ENCODE peak calls at places on chromosomes 5 and 9, in seven cellular contexts. A is KG1, N is cardiac septum, K is NCI-H345, F is left ventricle myocardium inferior, C is G401, W is EL. G is an unnamed sample.
A peak's percentile ranks its signal among the peaks of the same experiment; 100 is the strongest.

GRCh38 chr5:157059891-157060290 is 975 bp upstream of the HAVCR1 start:
- DNase-seq in W (no peak), K (no peak), A (no peak), F (no peak), N (no peak), C (no peak), G (no peak)

GRCh38 chr9:119788876-119789275 is 419.6 kb upstream of the BRINP1 start:
- DNase-seq in N (no peak), K (no peak), F (no peak), W (no peak), A (no peak), C (no peak), G (no peak)

GRCh38 chr5:71937906-71938698 is 169.2 kb upstream of the MAP1B start:
- DNase-seq in N (no peak), A (no peak), F (no peak), K (peak; percentile 84), W (peak; percentile 45), C (peak; percentile 82), G (peak; percentile 25)

GRCh38 chr5:15691536-15691935 is 191.6 kb downstream of the FBXL7 start:
- DNase-seq in C (no peak), N (no peak), A (no peak), K (no peak), F (no peak), W (peak; percentile 34), G (no peak)

GRCh38 chr9:112097712-112098688 is 77.1 kb downstream of the SUSD1 start:
- DNase-seq in W (peak; percentile 75), K (peak; percentile 82), C (peak; percentile 60), F (peak; percentile 30), N (no peak), A (peak; percentile 84), G (peak; percentile 78)

GRCh38 chr5:57693488-57694305 is 211.1 kb upstream of the ACTBL2 start:
- DNase-seq in N (no peak), C (no peak), W (no peak), A (no peak), K (no peak), F (no peak), G (no peak)

GRCh38 chr5:102922839-102923477 is 167.9 kb downstream of the PAM start:
- DNase-seq in K (no peak), N (no peak), C (no peak), W (no peak), F (no peak), A (no peak), G (no peak)

GRCh38 chr5:42570946-42571625 is 147.8 kb downstream of the GHR start:
- DNase-seq in C (no peak), N (no peak), A (no peak), W (peak; percentile 2), F (no peak), K (no peak), G (no peak)

GRCh38 chr9:95775191-95775590 is 100.3 kb upstream of the ERCC6L2 start:
- DNase-seq in K (no peak), N (no peak), A (no peak), W (no peak), F (no peak), C (no peak), G (no peak)

GRCh38 chr5:16742938-16743337 is 126.1 kb upstream of the RETREG1 start:
- DNase-seq in K (no peak), W (no peak), F (no peak), C (no peak), A (no peak), N (no peak), G (no peak)

GRCh38 chr5:54457094-54457531 is 1.6 kb downstream of the HSPB3 start:
- DNase-seq in A (no peak), F (peak; percentile 21), W (peak; percentile 79), N (no peak), K (no peak), C (no peak), G (peak; percentile 78)

GRCh38 chr9:98552306-98552705 is 156.4 kb downstream of the GABBR2 start:
- DNase-seq in K (no peak), W (no peak), N (no peak), A (no peak), C (no peak), F (no peak), G (no peak)

GRCh38 chr5:96969401-96969800 is 33.5 kb downstream of the LNPEP start:
- DNase-seq in A (no peak), C (no peak), K (no peak), N (no peak), W (no peak), F (no peak), G (no peak)

GRCh38 chr5:181119105-181119504 is 11.9 kb downstream of the OR2V1 start:
- DNase-seq in C (no peak), W (no peak), A (no peak), N (no peak), F (no peak), K (no peak), G (no peak)

GRCh38 chr9:113675475-113675941 is 200.6 kb upstream of the ZNF618 start:
- DNase-seq in K (no peak), A (no peak), W (peak; percentile 98), F (peak; percentile 67), N (no peak), C (no peak), G (peak; percentile 39)

GRCh38 chr5:145619806-145620205 is 215.3 kb downstream of the PRELID2 start:
- DNase-seq in K (no peak), N (no peak), F (no peak), C (no peak), W (peak; percentile 3), A (no peak), G (no peak)

GRCh38 chr9:20984471-20984870 is 47.0 kb downstream of the HACD4 start:
- DNase-seq in F (no peak), A (no peak), N (no peak), K (no peak), C (no peak), W (no peak), G (no peak)

GRCh38 chr5:179275381-179275878 is 69.8 kb downstream of the ADAMTS2 start:
- DNase-seq in K (no peak), C (no peak), W (no peak), F (no peak), N (no peak), A (no peak), G (no peak)

GRCh38 chr9:38059233-38059936 is 9.6 kb downstream of the SHB start:
- DNase-seq in C (no peak), F (peak; percentile 28), K (no peak), A (no peak), N (peak; percentile 75), W (peak; percentile 18), G (no peak)

GRCh38 chr9:107750741-107751521 is 261.4 kb upstream of the KLF4 start:
- DNase-seq in K (no peak), A (no peak), C (peak; percentile 78), N (peak; percentile 90), W (peak; percentile 99), F (peak; percentile 82), G (peak; percentile 85)

GRCh38 chr5:175741556-175741955 is 83.7 kb downstream of the HRH2 start:
- DNase-seq in F (no peak), C (no peak), N (no peak), K (no peak), A (no peak), W (no peak), G (no peak)

GRCh38 chr9:88429595-88430430 is 41.6 kb downstream of the SPIN1 start:
- DNase-seq in A (no peak), W (peak; percentile 45), F (no peak), C (no peak), N (no peak), K (no peak), G (no peak)

GRCh38 chr5:160438316-160439204 is 16.9 kb downstream of the PTTG1 start:
- DNase-seq in C (peak; percentile 86), W (peak; percentile 70), K (peak; percentile 81), A (no peak), N (no peak), F (no peak), G (peak; percentile 65)

GRCh38 chr5:40762716-40763115 is 7.0 kb upstream of the TTC33 start:
- DNase-seq in N (no peak), K (no peak), C (no peak), A (no peak), W (no peak), F (no peak), G (no peak)

GRCh38 chr9:92759990-92760893 is 4.4 kb downstream of the BICD2 start:
- DNase-seq in C (peak; percentile 90), K (no peak), F (peak; percentile 80), W (no peak), A (no peak), N (peak; percentile 84), G (peak; percentile 91)

GRCh38 chr9:94168203-94169000 is 84.1 kb downstream of the PTPDC1 start:
- DNase-seq in N (no peak), W (peak; percentile 35), A (no peak), C (no peak), K (no peak), F (no peak), G (no peak)

GRCh38 chr9:34079181-34079580 is 30.5 kb upstream of the UBAP2 start:
- DNase-seq in F (no peak), N (no peak), A (no peak), W (peak; percentile 59), K (no peak), C (no peak), G (no peak)

GRCh38 chr9:119736478-119737454 is 367.5 kb upstream of the BRINP1 start:
- DNase-seq in F (no peak), A (no peak), K (peak; percentile 85), W (no peak), C (no peak), N (no peak), G (no peak)

GRCh38 chr5:145237843-145238242 is 597.3 kb downstream of the PRELID2 start:
- DNase-seq in C (peak; percentile 17), A (no peak), N (no peak), K (peak; percentile 78), W (peak; percentile 72), F (no peak), G (peak; percentile 69)

GRCh38 chr9:92476962-92477361 is 5.3 kb downstream of the ASPN start:
- DNase-seq in W (no peak), K (no peak), C (no peak), F (no peak), A (no peak), N (no peak), G (no peak)

GRCh38 chr9:108865037-108865436 is 3.0 kb downstream of the ACTL7A start:
- DNase-seq in C (no peak), A (no peak), K (no peak), F (no peak), N (no peak), W (peak; percentile 13), G (no peak)

GRCh38 chr5:96318569-96319100 is 114.4 kb downstream of the PCSK1 start:
- DNase-seq in C (no peak), K (peak; percentile 71), F (no peak), W (no peak), N (no peak), A (no peak), G (no peak)

G was measured in testis.